ENCODE peak calls at places on chromosomes 11 and 22, in six cellular contexts. O is HCT116, N is PC-3, E is GM23248, S is SK-N-SH, A is MM.1S. J is an unnamed sample.

GRCh38 chr11:131944709-131945108 is 574.3 kb downstream of the NTM start:
- DNase-seq in O (no peak), N (no peak), E (peak), S (no peak), A (no peak), J (no peak)

GRCh38 chr11:61173456-61173855 is 12.2 kb upstream of the VPS37C start:
- DNase-seq in O (no peak), N (peak), E (peak), S (no peak), A (peak), J (no peak)

GRCh38 chr11:35088676-35089075 is 50.3 kb upstream of the CD44 start:
- DNase-seq in O (no peak), N (peak), E (peak), S (no peak), A (no peak), J (no peak)

GRCh38 chr11:77183421-77183984 is 55.5 kb downstream of the MYO7A start:
- DNase-seq in O (no peak), N (no peak), E (no peak), S (no peak), A (no peak), J (no peak)

GRCh38 chr11:115860246-115860645 is 356.0 kb upstream of the CADM1 start:
- DNase-seq in O (no peak), N (no peak), E (no peak), S (no peak), A (no peak), J (no peak)

GRCh38 chr22:43128928-43129424 is 14.2 kb downstream of the MCAT start:
- DNase-seq in O (no peak), N (no peak), E (no peak), S (no peak), A (peak), J (no peak)

GRCh38 chr11:249062-249461 is 12.3 kb downstream of the PSMD13 start:
- DNase-seq in O (no peak), N (no peak), E (no peak), S (no peak), A (no peak), J (no peak)

GRCh38 chr11:105799728-105800462 is 190.0 kb downstream of the GRIA4 start:
- DNase-seq in O (no peak), N (peak), E (no peak), S (no peak), A (no peak), J (no peak)

GRCh38 chr22:49712195-49712791 is 115.4 kb downstream of the BRD1 start:
- DNase-seq in O (no peak), N (peak), E (peak), S (no peak), A (peak), J (peak)

GRCh38 chr11:96894587-96894986 is 504.8 kb downstream of the JRKL start:
- DNase-seq in O (no peak), N (no peak), E (no peak), S (no peak), A (no peak), J (no peak)
- TF ChIP-seq EZH2phosphoT487 in O (no peak), N (no peak), E (no peak), S (no peak), A (no peak), J (no peak)

GRCh38 chr22:24433001-24433867 is 5.8 kb downstream of the ADORA2A start:
- DNase-seq in O (no peak), N (no peak), E (no peak), S (peak), A (no peak), J (no peak)
- H3K4me2 ChIP-seq in O (no peak), N (no peak), E (no peak), S (peak), A (peak), J (no peak)

GRCh38 chr11:125494601-125494986 is 1.5 kb downstream of the FEZ1 start:
- DNase-seq in O (no peak), N (no peak), E (no peak), S (no peak), A (no peak), J (peak)
- H3K9ac ChIP-seq in O (no peak), N (no peak), E (peak), S (no peak), A (no peak), J (peak)

GRCh38 chr11:85769758-85770157 is 41.2 kb downstream of the SYTL2 start:
- DNase-seq in O (no peak), N (no peak), E (no peak), S (no peak), A (no peak), J (no peak)

GRCh38 chr11:85774256-85775097 is 36.5 kb downstream of the SYTL2 start:
- DNase-seq in O (no peak), N (no peak), E (no peak), S (no peak), A (peak), J (no peak)

GRCh38 chr11:85768473-85769146 is 42.3 kb downstream of the SYTL2 start:
- DNase-seq in O (no peak), N (no peak), E (no peak), S (no peak), A (no peak), J (no peak)

GRCh38 chr11:85771568-85771967 is 39.4 kb downstream of the SYTL2 start:
- DNase-seq in O (no peak), N (no peak), E (no peak), S (no peak), A (no peak), J (no peak)

GRCh38 chr11:85772700-85773099 is 38.2 kb downstream of the SYTL2 start:
- DNase-seq in O (no peak), N (no peak), E (no peak), S (no peak), A (no peak), J (no peak)
- TF ChIP-seq EZH2phosphoT487 in O (no peak), N (no peak), E (no peak), S (no peak), A (no peak), J (no peak)

DNA sequence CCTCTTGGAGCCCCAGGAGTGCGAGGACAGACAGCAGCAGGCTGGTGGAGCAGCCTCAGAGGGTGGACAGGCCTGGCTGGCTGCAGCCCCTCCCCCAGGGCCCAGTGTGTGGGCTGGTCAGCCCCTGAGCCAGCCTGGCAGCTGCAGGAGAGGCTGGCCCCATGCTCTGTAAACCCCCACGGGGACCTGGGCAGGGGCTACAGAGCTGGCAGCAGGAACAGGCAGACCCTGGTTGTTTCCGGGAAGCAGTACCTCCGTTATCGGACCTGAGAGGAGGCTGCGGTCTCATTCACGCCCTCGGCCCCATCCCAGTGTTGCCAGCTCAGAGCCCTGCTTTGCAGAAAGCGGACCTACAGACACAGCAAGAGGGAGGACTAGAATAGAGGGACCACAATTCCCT is 38.5 kb upstream of the COMT start:
- DNase-seq in O (no peak), N (no peak), E (no peak), S (peak), A (no peak), J (peak)
- H3K4me2 ChIP-seq in O (no peak), N (no peak), E (no peak), S (no peak), A (no peak), J (peak)

J was measured in neural progenitor cell.